ENCODE peak calls at places on chromosomes 16 and 17, in nine cellular contexts. One of them, this sample, is unnamed.

GRCh38 chr16:85878407-85878806 is 20.6 kb upstream of the IRF8 start:
- DNase-seq in H9: peak
- DNase-seq in colonic mucosa: no peak
- DNase-seq in heart right ventricle: no peak
- DNase-seq in ovary: no peak
- DNase-seq in psoas muscle: no peak
- DNase-seq in adrenal gland: no peak
- DNase-seq in PC-9: no peak
- DNase-seq in endodermal cell: no peak
- DNase-seq in this sample: no peak

GRCh38 chr16:67211674-67212073 is 12.7 kb downstream of the ELMO3 start:
- DNase-seq in PC-9: no peak
- DNase-seq in H9: no peak
- DNase-seq in adrenal gland: no peak
- DNase-seq in colonic mucosa: no peak
- DNase-seq in endodermal cell: no peak
- DNase-seq in heart right ventricle: no peak
- DNase-seq in psoas muscle: no peak
- DNase-seq in ovary: no peak
- DNase-seq in this sample: no peak

GRCh38 chr17:41496803-41497484 is 7.2 kb upstream of the KRT36 start:
- DNase-seq in heart right ventricle: peak
- DNase-seq in ovary: peak
- DNase-seq in H9: peak
- DNase-seq in psoas muscle: peak
- DNase-seq in endodermal cell: peak
- DNase-seq in PC-9: peak
- DNase-seq in colonic mucosa: peak
- DNase-seq in adrenal gland: peak
- DNase-seq in this sample: peak

GRCh38 chr16:2828876-2829430 is 1.1 kb upstream of the ZG16B start:
- DNase-seq in endodermal cell: no peak
- DNase-seq in colonic mucosa: no peak
- DNase-seq in psoas muscle: peak
- DNase-seq in heart right ventricle: no peak
- DNase-seq in H9: no peak
- DNase-seq in PC-9: no peak
- DNase-seq in adrenal gland: no peak
- DNase-seq in ovary: no peak
- DNase-seq in this sample: no peak

GRCh38 chr16:11497329-11497805 is 89.4 kb downstream of the LITAF start:
- DNase-seq in PC-9: peak
- DNase-seq in ovary: peak
- DNase-seq in adrenal gland: peak
- DNase-seq in endodermal cell: peak
- DNase-seq in colonic mucosa: peak
- DNase-seq in H9: peak
- DNase-seq in psoas muscle: peak
- DNase-seq in heart right ventricle: peak
- DNase-seq in this sample: peak

GRCh38 chr16:9256196-9256595 is 164.8 kb downstream of the HAPSTR1 start:
- DNase-seq in psoas muscle: no peak
- DNase-seq in ovary: no peak
- DNase-seq in adrenal gland: peak
- DNase-seq in H9: peak
- DNase-seq in PC-9: no peak
- DNase-seq in heart right ventricle: no peak
- DNase-seq in colonic mucosa: peak
- DNase-seq in endodermal cell: peak
- DNase-seq in this sample: no peak

GRCh38 chr16:84839054-84839453 is 19.3 kb downstream of the CRISPLD2 start:
- DNase-seq in H9: no peak
- DNase-seq in heart right ventricle: no peak
- DNase-seq in ovary: no peak
- DNase-seq in PC-9: no peak
- DNase-seq in endodermal cell: no peak
- DNase-seq in adrenal gland: peak
- DNase-seq in colonic mucosa: no peak
- DNase-seq in psoas muscle: peak
- DNase-seq in this sample: peak

GRCh38 chr17:16491703-16492612 is at the start of gene LRRC75A:
- DNase-seq in adrenal gland: peak
- DNase-seq in PC-9: no peak
- DNase-seq in colonic mucosa: peak
- DNase-seq in heart right ventricle: peak
- DNase-seq in H9: peak
- DNase-seq in ovary: peak
- DNase-seq in psoas muscle: peak
- DNase-seq in endodermal cell: peak
- DNase-seq in this sample: no peak

GRCh38 chr17:77083547-77083946 is 57.2 kb upstream of the SEC14L1 start:
- DNase-seq in ovary: no peak
- DNase-seq in endodermal cell: no peak
- DNase-seq in colonic mucosa: no peak
- DNase-seq in psoas muscle: no peak
- DNase-seq in adrenal gland: no peak
- DNase-seq in heart right ventricle: no peak
- DNase-seq in PC-9: no peak
- DNase-seq in H9: no peak
- DNase-seq in this sample: no peak

GRCh38 chr17:7261377-7262191 is 694 bp downstream of the CLDN7 start:
- DNase-seq in adrenal gland: no peak
- DNase-seq in PC-9: no peak
- DNase-seq in heart right ventricle: no peak
- DNase-seq in H9: no peak
- DNase-seq in psoas muscle: no peak
- DNase-seq in endodermal cell: peak
- DNase-seq in colonic mucosa: no peak
- DNase-seq in ovary: no peak
- DNase-seq in this sample: no peak

GRCh38 chr16:89174877-89175276 is 3.3 kb downstream of the CDH15 start:
- DNase-seq in adrenal gland: no peak
- DNase-seq in PC-9: no peak
- DNase-seq in colonic mucosa: no peak
- DNase-seq in psoas muscle: no peak
- DNase-seq in heart right ventricle: no peak
- DNase-seq in endodermal cell: no peak
- DNase-seq in ovary: no peak
- DNase-seq in H9: no peak
- DNase-seq in this sample: no peak

GRCh38 chr16:16150117-16150877 is 73.0 kb downstream of the ABCC6 start:
- DNase-seq in H9: no peak
- DNase-seq in endodermal cell: peak
- DNase-seq in ovary: peak
- DNase-seq in colonic mucosa: peak
- DNase-seq in adrenal gland: peak
- DNase-seq in psoas muscle: peak
- DNase-seq in PC-9: no peak
- DNase-seq in heart right ventricle: peak
- DNase-seq in this sample: peak

GRCh38 chr17:78125976-78126894 is 2.3 kb downstream of the TMC6 start:
- DNase-seq in colonic mucosa: no peak
- DNase-seq in endodermal cell: no peak
- DNase-seq in PC-9: no peak
- DNase-seq in ovary: no peak
- DNase-seq in H9: no peak
- DNase-seq in psoas muscle: peak
- DNase-seq in heart right ventricle: no peak
- DNase-seq in adrenal gland: no peak
- DNase-seq in this sample: no peak

GRCh38 chr17:66260265-66260664 is 31.1 kb upstream of the APOH start:
- DNase-seq in PC-9: no peak
- DNase-seq in psoas muscle: no peak
- DNase-seq in adrenal gland: no peak
- DNase-seq in H9: no peak
- DNase-seq in endodermal cell: peak
- DNase-seq in colonic mucosa: no peak
- DNase-seq in heart right ventricle: no peak
- DNase-seq in ovary: no peak
- DNase-seq in this sample: no peak

GRCh38 chr16:35642322-35642835 is 2183.0 kb downstream of the TP53TG3F start:
- DNase-seq in H9: no peak
- DNase-seq in ovary: no peak
- DNase-seq in psoas muscle: no peak
- DNase-seq in heart right ventricle: no peak
- DNase-seq in endodermal cell: no peak
- DNase-seq in adrenal gland: no peak
- DNase-seq in colonic mucosa: no peak
- DNase-seq in PC-9: no peak
- DNase-seq in this sample: no peak

GRCh38 chr16:79077391-79077790 is 523.1 kb downstream of the MAF start:
- DNase-seq in endodermal cell: no peak
- DNase-seq in H9: no peak
- DNase-seq in colonic mucosa: no peak
- DNase-seq in psoas muscle: no peak
- DNase-seq in heart right ventricle: no peak
- DNase-seq in ovary: no peak
- DNase-seq in PC-9: no peak
- DNase-seq in adrenal gland: no peak
- DNase-seq in this sample: no peak

GRCh38 chr16:86500708-86501510 is 9.4 kb upstream of the FOXF1 start:
- DNase-seq in H9: no peak
- DNase-seq in ovary: no peak
- DNase-seq in heart right ventricle: no peak
- DNase-seq in endodermal cell: no peak
- DNase-seq in adrenal gland: no peak
- DNase-seq in colonic mucosa: no peak
- DNase-seq in psoas muscle: no peak
- DNase-seq in PC-9: no peak
- DNase-seq in this sample: no peak

GRCh38 chr17:44878627-44879221 is 20.5 kb downstream of the EFTUD2 start:
- DNase-seq in PC-9: no peak
- DNase-seq in endodermal cell: peak
- DNase-seq in colonic mucosa: peak
- DNase-seq in H9: no peak
- DNase-seq in ovary: no peak
- DNase-seq in psoas muscle: no peak
- DNase-seq in heart right ventricle: peak
- DNase-seq in adrenal gland: peak
- DNase-seq in this sample: peak

GRCh38 chr16:87790278-87791023 is 24.7 kb upstream of the KLHDC4 start:
- DNase-seq in colonic mucosa: no peak
- DNase-seq in heart right ventricle: peak
- DNase-seq in psoas muscle: peak
- DNase-seq in H9: no peak
- DNase-seq in ovary: peak
- DNase-seq in PC-9: peak
- DNase-seq in endodermal cell: no peak
- DNase-seq in adrenal gland: peak
- DNase-seq in this sample: no peak

DNA sequence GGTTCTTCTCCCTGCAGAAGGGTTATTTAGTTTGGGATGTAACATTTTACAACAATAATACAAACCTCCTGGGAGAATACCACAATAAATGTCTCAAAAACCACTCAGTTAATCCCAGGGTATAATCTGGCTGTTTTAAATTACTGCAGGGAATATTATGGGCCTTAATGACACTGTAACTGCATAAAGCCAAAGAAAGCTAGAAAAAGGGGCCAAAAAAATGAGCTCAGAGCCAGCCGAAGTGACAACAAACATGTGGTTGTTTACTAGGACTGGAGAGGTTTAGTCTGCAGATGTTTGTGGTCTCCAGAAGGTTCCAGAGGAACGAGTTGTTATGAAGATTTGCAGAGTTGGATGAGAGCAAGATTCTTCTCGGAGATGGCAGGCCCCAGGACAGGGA is 97.1 kb upstream of the AKTIP start:
- DNase-seq in adrenal gland: no peak
- DNase-seq in PC-9: no peak
- DNase-seq in colonic mucosa: no peak
- DNase-seq in psoas muscle: no peak
- DNase-seq in H9: no peak
- DNase-seq in heart right ventricle: no peak
- DNase-seq in ovary: no peak
- DNase-seq in endodermal cell: no peak
- DNase-seq in this sample: no peak
- H3K27ac ChIP-seq in adrenal gland: no peak
- H3K27ac ChIP-seq in PC-9: no peak
- H3K27ac ChIP-seq in colonic mucosa: no peak
- H3K27ac ChIP-seq in psoas muscle: no peak
- H3K27ac ChIP-seq in H9: no peak
- H3K27ac ChIP-seq in heart right ventricle: no peak
- H3K27ac ChIP-seq in ovary: no peak
- H3K27ac ChIP-seq in endodermal cell: no peak
- H3K27ac ChIP-seq in this sample: no peak

GRCh38 chr16:590165-590874 is 454 bp downstream of the RAB40C start:
- DNase-seq in heart right ventricle: no peak
- DNase-seq in H9: no peak
- DNase-seq in endodermal cell: peak
- DNase-seq in colonic mucosa: no peak
- DNase-seq in psoas muscle: peak
- DNase-seq in ovary: peak
- DNase-seq in adrenal gland: peak
- DNase-seq in PC-9: no peak
- DNase-seq in this sample: no peak
- TF ChIP-seq CTCF in heart right ventricle: no peak
- TF ChIP-seq CTCF in H9: no peak
- TF ChIP-seq CTCF in endodermal cell: no peak
- TF ChIP-seq CTCF in colonic mucosa: no peak
- TF ChIP-seq CTCF in psoas muscle: peak
- TF ChIP-seq CTCF in ovary: no peak
- TF ChIP-seq CTCF in adrenal gland: no peak
- TF ChIP-seq CTCF in PC-9: no peak
- TF ChIP-seq CTCF in this sample: no peak

GRCh38 chr16:82636958-82637357 is 10.2 kb downstream of the CDH13 start:
- DNase-seq in colonic mucosa: peak
- DNase-seq in H9: no peak
- DNase-seq in psoas muscle: no peak
- DNase-seq in adrenal gland: no peak
- DNase-seq in ovary: no peak
- DNase-seq in heart right ventricle: no peak
- DNase-seq in endodermal cell: no peak
- DNase-seq in PC-9: no peak
- DNase-seq in this sample: no peak
- H3K27ac ChIP-seq in colonic mucosa: peak
- H3K27ac ChIP-seq in H9: no peak
- H3K27ac ChIP-seq in psoas muscle: no peak
- H3K27ac ChIP-seq in adrenal gland: no peak
- H3K27ac ChIP-seq in ovary: no peak
- H3K27ac ChIP-seq in heart right ventricle: no peak
- H3K27ac ChIP-seq in endodermal cell: no peak
- H3K27ac ChIP-seq in PC-9: no peak
- H3K27ac ChIP-seq in this sample: no peak

DNA sequence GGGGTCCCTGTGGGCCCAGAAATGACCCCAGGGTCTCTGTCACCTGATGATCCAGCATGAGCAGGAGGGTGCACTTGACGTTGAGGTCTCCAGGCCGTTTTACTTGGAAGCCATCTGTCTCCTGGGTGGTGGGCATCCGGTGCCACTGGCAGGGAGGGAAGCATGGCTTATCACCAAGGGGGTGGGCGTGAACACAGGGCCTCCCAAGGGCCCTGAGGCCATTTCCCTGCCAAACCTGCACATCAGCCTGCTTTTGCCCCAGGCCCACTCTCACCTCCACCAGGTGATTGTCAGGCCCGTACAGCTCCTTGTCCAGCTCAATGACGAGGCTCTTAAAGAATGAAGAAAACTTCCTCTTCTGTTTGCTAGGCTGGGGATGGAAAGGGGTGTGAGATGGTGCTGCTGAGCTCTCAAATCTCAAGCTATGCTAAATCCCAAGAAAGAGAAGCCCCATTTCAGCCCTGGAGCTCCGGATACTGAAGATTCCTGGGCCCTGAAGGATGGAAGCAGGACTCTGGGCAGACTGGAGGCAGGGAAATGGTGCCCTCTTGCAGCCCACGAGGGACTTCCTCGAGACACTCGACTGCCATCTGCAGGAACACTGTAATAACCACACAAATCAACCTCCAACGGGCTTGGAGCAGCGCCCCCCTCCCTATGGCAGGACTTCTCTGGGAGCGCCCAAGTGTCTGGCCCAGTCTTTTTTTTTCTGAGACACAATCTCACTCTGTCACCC is 7.1 kb upstream of the FTSJ3 start:
- DNase-seq in adrenal gland: peak
- DNase-seq in colonic mucosa: no peak
- DNase-seq in H9: peak
- DNase-seq in heart right ventricle: no peak
- DNase-seq in psoas muscle: peak
- DNase-seq in endodermal cell: peak
- DNase-seq in ovary: no peak
- DNase-seq in PC-9: peak
- DNase-seq in this sample: peak
- TF ChIP-seq CTCF in adrenal gland: peak
- TF ChIP-seq CTCF in colonic mucosa: peak
- TF ChIP-seq CTCF in H9: peak
- TF ChIP-seq CTCF in heart right ventricle: peak
- TF ChIP-seq CTCF in psoas muscle: peak
- TF ChIP-seq CTCF in endodermal cell: peak
- TF ChIP-seq CTCF in ovary: no peak
- TF ChIP-seq CTCF in PC-9: peak
- TF ChIP-seq CTCF in this sample: peak